ENCODE peak calls at places on chromosomes 12 and 14, in four cellular contexts. H, O, I and U are unnamed samples. For H3K4me1, the result is how much of the 10 kb centered on the place peaks cover.

GRCh38 chr14:103546651-103547454 is 15.6 kb downstream of the BAG5 start:
- DNase-seq in I (no peak), O (peak), H (peak), U (peak)

GRCh38 chr12:93877446-93877845 is 200.3 kb downstream of the CRADD start:
- DNase-seq in O (no peak), I (no peak), H (no peak), U (no peak)

GRCh38 chr14:33564774-33565630 is 385.9 kb downstream of the EGLN3 start:
- DNase-seq in I (peak), H (peak), O (peak), U (no peak)

GRCh38 chr12:113889806-113890581 is 76.1 kb downstream of the RBM19 start:
- DNase-seq in I (no peak), H (no peak), O (no peak), U (no peak)

GRCh38 chr12:104312654-104313053 is 9.1 kb downstream of the EID3 start:
- DNase-seq in O (no peak), H (no peak), I (no peak), U (no peak)

GRCh38 chr12:14450479-14450878 is 85.0 kb downstream of the ATF7IP start:
- DNase-seq in H (no peak), I (no peak), O (no peak), U (no peak)

GRCh38 chr14:28141662-28142061 is 624.9 kb upstream of the FOXG1 start:
- DNase-seq in H (no peak), O (no peak), I (no peak), U (no peak)

GRCh38 chr12:65656904-65657351 is 167.4 kb upstream of the HMGA2 start:
- DNase-seq in I (no peak), O (no peak), H (peak), U (peak)

GRCh38 chr12:48189331-48190125 is 6.1 kb downstream of the CCDC184 start:
- DNase-seq in O (peak), I (no peak), H (peak), U (peak)

GRCh38 chr12:52870361-52871290 is 21.8 kb upstream of the KRT78 start:
- DNase-seq in O (peak), H (peak), I (no peak), U (no peak)

GRCh38 chr12:49809369-49810158 is 18.6 kb downstream of the NCKAP5L start:
- DNase-seq in H (no peak), I (no peak), O (no peak), U (no peak)

DNA sequence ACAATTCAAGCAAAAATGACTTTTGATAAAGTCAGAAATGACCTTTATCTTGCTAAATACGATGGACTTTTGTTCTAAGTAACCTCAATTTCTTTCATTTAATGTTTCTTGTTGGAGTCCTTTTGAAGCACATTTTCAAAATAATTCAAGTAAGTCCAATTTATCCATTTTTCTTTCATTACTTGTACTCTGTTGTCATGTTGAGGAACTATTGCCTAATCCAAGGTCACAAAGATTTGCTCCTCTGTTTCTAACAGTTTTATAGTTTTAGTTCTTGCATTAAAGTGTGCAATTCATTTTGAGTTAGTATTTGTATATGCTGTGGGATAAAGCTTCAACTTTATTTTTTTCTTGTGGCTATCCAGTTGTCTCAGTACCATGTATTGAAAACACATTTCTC is 66.7 kb downstream of the CCER1 start:
- DNase-seq in H (no peak), I (no peak), O (no peak), U (no peak)
- TF ChIP-seq POLR2A in H (no peak), I (no peak), O (no peak), U (no peak)

GRCh38 chr14:68783408-68784297 is 9.2 kb downstream of the ZFP36L1 start:
- DNase-seq in H (no peak), O (peak), I (no peak), U (no peak)

GRCh38 chr14:68786491-68787234 is 6.2 kb downstream of the ZFP36L1 start:
- DNase-seq in O (no peak), I (no peak), H (no peak), U (no peak)

GRCh38 chr14:68784298-68784910 is 8.5 kb downstream of the ZFP36L1 start:
- DNase-seq in I (no peak), H (no peak), O (peak), U (no peak)

GRCh38 chr14:68785817-68786490 is 6.9 kb downstream of the ZFP36L1 start:
- DNase-seq in O (no peak), I (no peak), H (peak), U (no peak)

DNA sequence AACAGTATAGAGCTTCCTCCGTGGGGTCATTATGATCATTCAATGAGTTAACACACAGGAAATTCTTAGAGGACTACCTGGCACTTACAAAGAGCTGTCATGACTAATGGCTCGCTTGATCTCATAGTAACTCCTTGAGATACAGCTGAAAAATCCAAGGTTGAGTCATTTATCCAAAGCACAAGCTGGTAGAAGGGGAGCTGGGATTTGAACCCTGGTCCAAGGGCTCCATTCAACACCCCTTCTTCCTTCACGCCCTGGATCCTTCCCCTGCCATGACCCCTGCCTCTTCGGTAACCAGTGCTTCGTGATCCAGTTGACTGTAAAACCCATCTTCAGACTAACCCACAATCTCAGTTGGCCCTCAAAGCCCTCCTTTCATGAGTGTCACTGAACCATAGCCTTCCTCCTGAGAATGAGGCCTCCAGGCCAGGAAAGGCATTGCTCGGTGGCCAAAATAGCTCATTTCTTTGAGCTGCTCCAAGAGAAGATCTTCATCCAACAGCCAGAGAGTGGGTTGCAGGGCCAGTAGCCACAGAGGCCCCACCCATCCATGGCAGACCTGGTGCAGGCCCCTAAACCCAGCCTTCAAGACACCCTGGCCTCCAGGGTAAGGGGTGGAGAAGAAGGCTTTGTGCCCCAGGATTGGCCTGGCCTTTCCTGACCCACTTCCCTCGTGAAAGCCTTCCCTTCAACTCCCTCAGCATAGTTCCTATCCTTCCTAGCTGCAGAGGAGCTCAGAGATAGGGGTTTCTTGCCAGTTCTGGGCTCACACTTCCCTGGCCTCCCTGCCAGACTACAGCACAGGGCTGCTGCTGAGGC is 7.7 kb downstream of the ZFP36L1 start:
- DNase-seq in O (no peak), H (no peak), I (no peak), U (peak)
- H3K4me1 ChIP-seq in O (half or more), H (half or more), I (under half), U (half or more)

DNA sequence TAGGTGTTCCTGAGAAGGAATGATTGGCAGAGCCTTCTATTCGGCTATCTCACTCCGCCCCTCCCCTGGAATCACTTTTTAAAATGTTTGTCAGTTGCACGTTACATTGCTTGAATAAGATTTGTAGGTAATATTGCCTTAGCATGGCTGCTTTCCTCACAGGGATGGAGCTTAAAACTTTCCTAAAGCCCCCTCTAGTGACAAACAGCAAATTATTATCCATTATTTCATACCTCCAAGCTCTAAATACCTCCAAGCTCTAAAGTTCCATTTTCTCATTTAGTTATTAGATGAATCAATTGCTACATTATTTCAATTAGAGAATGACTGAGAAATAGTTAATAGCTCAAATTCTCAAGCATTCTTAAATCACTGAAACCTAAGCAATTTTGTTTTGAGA is 5.1 kb upstream of the SPATA7 start:
- DNase-seq in H (no peak), I (no peak), O (no peak), U (no peak)
- TF ChIP-seq FOSL1 in H (no peak), I (no peak), O (no peak), U (no peak)

DNA sequence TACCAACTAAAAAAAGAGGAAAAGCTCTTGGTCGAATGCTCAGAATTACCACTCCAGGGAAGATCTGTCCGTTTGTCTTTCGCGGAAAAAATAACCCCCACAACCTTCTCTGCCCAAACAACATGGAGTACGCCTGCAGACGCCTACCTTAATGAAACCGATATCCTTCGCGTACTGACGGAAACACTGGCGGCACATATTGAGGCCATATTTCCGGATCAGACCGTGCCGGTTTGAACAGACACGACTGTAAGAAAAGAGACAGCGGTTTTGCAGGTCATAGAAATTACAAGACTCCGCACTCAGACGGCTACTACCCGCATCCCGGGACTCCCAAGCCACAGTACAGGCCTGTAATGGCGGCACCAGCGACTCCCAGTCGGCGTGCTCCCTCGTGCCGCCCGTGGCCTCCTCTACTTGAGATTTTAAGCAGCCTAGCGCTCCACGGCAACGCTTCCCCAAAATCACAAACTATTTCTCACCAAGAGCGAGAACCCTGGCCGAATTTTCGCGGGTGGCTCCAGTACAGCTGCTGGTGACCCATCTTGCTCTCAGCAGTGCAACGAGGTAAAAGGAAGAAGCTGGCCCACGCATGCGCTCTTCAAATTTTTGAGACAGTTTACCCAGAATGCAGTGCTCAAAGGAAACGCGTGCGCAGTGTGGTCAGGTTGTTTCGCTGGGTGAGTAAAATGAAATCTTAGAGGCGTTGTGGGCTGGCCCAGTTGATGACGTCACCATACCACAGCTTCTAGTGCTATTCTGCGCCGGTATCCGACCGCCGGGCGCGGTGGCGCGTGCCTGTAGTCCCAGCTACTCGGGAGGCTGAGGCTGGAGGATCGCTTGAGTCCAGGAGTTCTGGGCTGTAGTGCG is at the start of gene RPS29:
- DNase-seq in O (peak), I (peak), H (peak), U (peak)
- TF ChIP-seq POLR2A in O (peak), I (peak), H (peak), U (peak)